ENCODE peak calls at places on chromosomes 6 and 20, in six cellular contexts. One of them, this sample, is unnamed.

GRCh38 chr20:8062781-8063180 is 43.2 kb upstream of the TMX4 start:
- DNase-seq in keratinocyte: no peak
- DNase-seq in PC-9: no peak
- DNase-seq in endothelial cell of umbilical vein: no peak
- DNase-seq in mesenchymal stem cell: peak; percentile 33
- DNase-seq in Karpas-422: no peak
- DNase-seq in this sample: no peak

GRCh38 chr6:32108094-32108627 is 977 bp downstream of the TNXB start:
- DNase-seq in Karpas-422: no peak
- DNase-seq in endothelial cell of umbilical vein: no peak
- DNase-seq in mesenchymal stem cell: peak; percentile 66
- DNase-seq in keratinocyte: no peak
- DNase-seq in PC-9: no peak
- DNase-seq in this sample: no peak

GRCh38 chr6:121430514-121431460 is 4.7 kb upstream of the GJA1 start:
- DNase-seq in keratinocyte: no peak
- DNase-seq in Karpas-422: no peak
- DNase-seq in mesenchymal stem cell: peak; percentile 61
- DNase-seq in PC-9: no peak
- DNase-seq in endothelial cell of umbilical vein: peak; percentile 77
- DNase-seq in this sample: no peak

GRCh38 chr20:51128198-51128597 is 105.3 kb upstream of the KCNG1 start:
- DNase-seq in PC-9: peak; percentile 70
- DNase-seq in mesenchymal stem cell: peak; percentile 92
- DNase-seq in Karpas-422: no peak
- DNase-seq in keratinocyte: peak; percentile 30
- DNase-seq in endothelial cell of umbilical vein: no peak
- DNase-seq in this sample: peak; percentile 84

GRCh38 chr6:52286798-52287432 is 2.4 kb upstream of the MCM3 start:
- DNase-seq in keratinocyte: peak; percentile 17
- DNase-seq in Karpas-422: peak; percentile 74
- DNase-seq in mesenchymal stem cell: peak; percentile 79
- DNase-seq in PC-9: peak; percentile 47
- DNase-seq in endothelial cell of umbilical vein: peak; percentile 59
- DNase-seq in this sample: peak; percentile 53

GRCh38 chr6:24918641-24919403 is 16.9 kb downstream of the RIPOR2 start:
- DNase-seq in PC-9: no peak
- DNase-seq in endothelial cell of umbilical vein: no peak
- DNase-seq in Karpas-422: peak; percentile 94
- DNase-seq in keratinocyte: no peak
- DNase-seq in mesenchymal stem cell: no peak
- DNase-seq in this sample: no peak

GRCh38 chr6:118685823-118686449 is 34.5 kb upstream of the CEP85L start:
- DNase-seq in keratinocyte: no peak
- DNase-seq in endothelial cell of umbilical vein: no peak
- DNase-seq in Karpas-422: no peak
- DNase-seq in PC-9: peak; percentile 41
- DNase-seq in mesenchymal stem cell: no peak
- DNase-seq in this sample: no peak

GRCh38 chr20:21554985-21555384 is 41.1 kb upstream of the NKX2-2 start:
- DNase-seq in endothelial cell of umbilical vein: no peak
- DNase-seq in mesenchymal stem cell: no peak
- DNase-seq in keratinocyte: no peak
- DNase-seq in Karpas-422: no peak
- DNase-seq in PC-9: no peak
- DNase-seq in this sample: no peak

GRCh38 chr6:11535801-11536230 is 1.7 kb upstream of the TMEM170B start:
- DNase-seq in PC-9: peak; percentile 58
- DNase-seq in endothelial cell of umbilical vein: peak; percentile 90
- DNase-seq in Karpas-422: no peak
- DNase-seq in keratinocyte: no peak
- DNase-seq in mesenchymal stem cell: peak; percentile 26
- DNase-seq in this sample: peak; percentile 47

GRCh38 chr20:47677314-47678129 is 107.8 kb downstream of the SULF2 start:
- DNase-seq in mesenchymal stem cell: peak; percentile 33
- DNase-seq in endothelial cell of umbilical vein: peak; percentile 43
- DNase-seq in keratinocyte: no peak
- DNase-seq in Karpas-422: peak; percentile 86
- DNase-seq in PC-9: no peak
- DNase-seq in this sample: peak; percentile 55

GRCh38 chr6:113299526-113299925 is 557.6 kb upstream of the MARCKS start:
- DNase-seq in endothelial cell of umbilical vein: no peak
- DNase-seq in keratinocyte: no peak
- DNase-seq in Karpas-422: no peak
- DNase-seq in mesenchymal stem cell: no peak
- DNase-seq in PC-9: no peak
- DNase-seq in this sample: no peak

GRCh38 chr6:6912841-6913240 is 194.9 kb upstream of the RREB1 start:
- DNase-seq in keratinocyte: no peak
- DNase-seq in endothelial cell of umbilical vein: no peak
- DNase-seq in Karpas-422: no peak
- DNase-seq in PC-9: no peak
- DNase-seq in mesenchymal stem cell: peak; percentile 63
- DNase-seq in this sample: no peak

GRCh38 chr6:77450924-77451323 is 12.4 kb downstream of the HTR1B start:
- DNase-seq in mesenchymal stem cell: peak; percentile 24
- DNase-seq in keratinocyte: no peak
- DNase-seq in endothelial cell of umbilical vein: peak; percentile 55
- DNase-seq in PC-9: no peak
- DNase-seq in Karpas-422: no peak
- DNase-seq in this sample: no peak

GRCh38 chr20:46159101-46159897 is 41.2 kb downstream of the CD40 start:
- DNase-seq in mesenchymal stem cell: no peak
- DNase-seq in keratinocyte: no peak
- DNase-seq in PC-9: no peak
- DNase-seq in Karpas-422: no peak
- DNase-seq in endothelial cell of umbilical vein: no peak
- DNase-seq in this sample: no peak

GRCh38 chr6:39752835-39753744 is 27.9 kb upstream of the KIF6 start:
- DNase-seq in Karpas-422: no peak
- DNase-seq in PC-9: no peak
- DNase-seq in endothelial cell of umbilical vein: no peak
- DNase-seq in mesenchymal stem cell: no peak
- DNase-seq in keratinocyte: no peak
- DNase-seq in this sample: no peak

GRCh38 chr6:17851001-17851719 is 136.3 kb downstream of the KIF13A start:
- DNase-seq in endothelial cell of umbilical vein: peak; percentile 65
- DNase-seq in keratinocyte: no peak
- DNase-seq in PC-9: no peak
- DNase-seq in Karpas-422: no peak
- DNase-seq in mesenchymal stem cell: peak; percentile 49
- DNase-seq in this sample: no peak

GRCh38 chr6:79152269-79152737 is 74.2 kb upstream of the PHIP start:
- DNase-seq in endothelial cell of umbilical vein: no peak
- DNase-seq in mesenchymal stem cell: no peak
- DNase-seq in keratinocyte: no peak
- DNase-seq in PC-9: no peak
- DNase-seq in Karpas-422: no peak
- DNase-seq in this sample: peak; percentile 18

GRCh38 chr6:143243786-143244185 is 183.1 kb downstream of the AIG1 start:
- DNase-seq in Karpas-422: no peak
- DNase-seq in keratinocyte: no peak
- DNase-seq in endothelial cell of umbilical vein: no peak
- DNase-seq in mesenchymal stem cell: no peak
- DNase-seq in PC-9: no peak
- DNase-seq in this sample: no peak

GRCh38 chr6:169895000-169895759 is 143.8 kb downstream of the ERMARD start:
- DNase-seq in mesenchymal stem cell: no peak
- DNase-seq in Karpas-422: no peak
- DNase-seq in endothelial cell of umbilical vein: no peak
- DNase-seq in PC-9: no peak
- DNase-seq in keratinocyte: no peak
- DNase-seq in this sample: no peak

GRCh38 chr6:36068012-36068392 is 40.4 kb downstream of the MAPK14 start:
- DNase-seq in mesenchymal stem cell: no peak
- DNase-seq in endothelial cell of umbilical vein: no peak
- DNase-seq in keratinocyte: no peak
- DNase-seq in Karpas-422: no peak
- DNase-seq in PC-9: no peak
- DNase-seq in this sample: no peak

DNA sequence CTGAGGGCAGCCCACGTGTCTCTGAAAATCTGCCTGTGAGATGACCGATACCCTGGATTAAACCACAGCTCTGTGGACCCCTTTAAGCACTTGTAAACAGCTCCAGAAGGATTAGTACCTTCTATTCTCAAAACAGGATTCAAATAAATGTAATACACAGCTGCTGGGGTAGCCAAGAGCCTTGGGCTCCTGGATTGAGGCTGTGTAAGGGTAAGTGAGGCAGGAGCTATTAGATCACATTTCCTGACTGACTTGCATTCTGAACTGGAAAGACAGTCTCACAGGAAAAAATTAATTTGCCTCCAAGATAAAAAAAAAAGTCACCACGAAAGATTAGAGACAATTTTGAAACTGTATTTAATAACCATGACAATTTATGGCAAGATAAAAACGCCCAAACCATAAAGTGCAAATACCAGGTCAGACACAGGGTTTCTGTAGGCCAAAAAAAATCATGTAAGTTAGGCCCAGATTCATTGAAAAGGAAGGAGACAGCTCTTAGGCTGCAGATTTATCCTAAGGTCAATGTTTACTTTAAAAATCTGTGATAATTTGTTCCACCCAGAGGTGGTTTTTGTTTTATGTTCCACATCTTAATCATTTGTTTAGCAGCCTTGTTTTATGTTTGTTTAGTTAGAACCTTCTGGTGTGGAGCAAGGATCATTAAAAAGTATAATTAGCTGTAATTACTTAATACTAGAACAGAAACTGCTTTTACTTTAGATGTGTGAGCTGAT is 78.1 kb downstream of the TRMT11 start:
- DNase-seq in mesenchymal stem cell: peak; percentile 39
- DNase-seq in PC-9: no peak
- DNase-seq in keratinocyte: no peak
- DNase-seq in Karpas-422: no peak
- DNase-seq in endothelial cell of umbilical vein: peak; percentile 11
- DNase-seq in this sample: no peak
- H2AFZ ChIP-seq in mesenchymal stem cell: no peak overlapping the region
- H2AFZ ChIP-seq in PC-9: no peak overlapping the region
- H2AFZ ChIP-seq in keratinocyte: no peak overlapping the region
- H2AFZ ChIP-seq in Karpas-422: no peak overlapping the region
- H2AFZ ChIP-seq in endothelial cell of umbilical vein: no peak overlapping the region
- H2AFZ ChIP-seq in this sample: no peak overlapping the region

GRCh38 chr6:100229512-100229911 is 235.2 kb downstream of the SIM1 start:
- DNase-seq in mesenchymal stem cell: no peak
- DNase-seq in PC-9: no peak
- DNase-seq in endothelial cell of umbilical vein: no peak
- DNase-seq in keratinocyte: no peak
- DNase-seq in Karpas-422: no peak
- DNase-seq in this sample: no peak

GRCh38 chr6:100230976-100231316 is 233.8 kb downstream of the SIM1 start:
- DNase-seq in mesenchymal stem cell: no peak
- DNase-seq in keratinocyte: peak; percentile 23
- DNase-seq in endothelial cell of umbilical vein: peak; percentile 51
- DNase-seq in PC-9: peak; percentile 46
- DNase-seq in Karpas-422: no peak
- DNase-seq in this sample: peak; percentile 35

GRCh38 chr6:100234625-100235024 is 230.1 kb downstream of the SIM1 start:
- DNase-seq in endothelial cell of umbilical vein: no peak
- DNase-seq in PC-9: no peak
- DNase-seq in Karpas-422: no peak
- DNase-seq in mesenchymal stem cell: no peak
- DNase-seq in keratinocyte: no peak
- DNase-seq in this sample: no peak

GRCh38 chr6:100230115-100230975 is 234.4 kb downstream of the SIM1 start:
- DNase-seq in PC-9: no peak
- DNase-seq in mesenchymal stem cell: no peak
- DNase-seq in keratinocyte: no peak
- DNase-seq in endothelial cell of umbilical vein: no peak
- DNase-seq in Karpas-422: no peak
- DNase-seq in this sample: no peak

DNA sequence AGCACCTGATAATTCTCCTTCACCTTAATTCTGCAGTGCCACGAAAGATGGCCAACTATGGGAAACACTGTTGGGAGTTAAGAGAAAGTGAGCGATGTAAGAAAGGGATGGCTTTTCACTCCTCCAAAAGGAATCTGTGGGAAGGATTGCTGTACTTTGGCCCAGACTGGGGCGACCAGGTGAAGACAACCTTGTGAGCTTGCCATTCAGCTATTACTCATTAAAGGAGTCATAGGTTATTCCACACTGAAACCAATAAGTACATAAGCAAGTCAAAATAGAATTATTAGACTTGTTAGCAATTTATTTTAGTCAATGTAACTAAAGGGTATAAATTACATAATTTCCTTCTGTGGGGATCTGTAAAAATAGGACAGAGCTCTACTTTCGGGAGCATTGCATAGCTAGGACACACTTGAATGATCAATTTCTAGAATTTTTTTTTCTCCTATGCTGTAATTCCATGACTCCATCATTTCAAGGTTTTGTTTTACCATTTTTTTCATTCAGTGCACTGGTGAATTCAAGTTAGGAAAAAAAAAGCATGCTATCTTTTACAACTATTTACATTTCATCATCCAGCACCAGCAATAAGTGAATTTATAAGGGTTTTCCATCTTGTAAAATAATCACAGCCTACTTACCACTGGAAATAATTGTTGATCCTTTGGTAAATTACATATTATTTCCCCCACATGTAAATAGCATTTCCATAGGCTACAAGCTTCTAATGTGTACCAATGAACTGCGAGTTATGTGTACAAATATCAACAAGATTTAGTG is 231.7 kb downstream of the SIM1 start:
- DNase-seq in PC-9: no peak
- DNase-seq in keratinocyte: no peak
- DNase-seq in endothelial cell of umbilical vein: no peak
- DNase-seq in mesenchymal stem cell: no peak
- DNase-seq in Karpas-422: no peak
- DNase-seq in this sample: peak; percentile 44
- H2AFZ ChIP-seq in PC-9: peak overlapping the region; percentile 61
- H2AFZ ChIP-seq in keratinocyte: no peak overlapping the region
- H2AFZ ChIP-seq in endothelial cell of umbilical vein: no peak overlapping the region
- H2AFZ ChIP-seq in mesenchymal stem cell: no peak overlapping the region
- H2AFZ ChIP-seq in Karpas-422: no peak overlapping the region
- H2AFZ ChIP-seq in this sample: no peak overlapping the region

GRCh38 chr20:23436681-23437080 is 2.8 kb upstream of the CSTL1 start:
- DNase-seq in Karpas-422: no peak
- DNase-seq in keratinocyte: no peak
- DNase-seq in PC-9: no peak
- DNase-seq in endothelial cell of umbilical vein: peak; percentile 20
- DNase-seq in mesenchymal stem cell: no peak
- DNase-seq in this sample: no peak
- H2AFZ ChIP-seq in Karpas-422: no peak overlapping the region
- H2AFZ ChIP-seq in keratinocyte: no peak overlapping the region
- H2AFZ ChIP-seq in PC-9: no peak overlapping the region
- H2AFZ ChIP-seq in endothelial cell of umbilical vein: peak overlapping the region; percentile 19
- H2AFZ ChIP-seq in mesenchymal stem cell: no peak overlapping the region
- H2AFZ ChIP-seq in this sample: no peak overlapping the region

GRCh38 chr6:62086047-62086446 is 200.0 kb downstream of the KHDRBS2 start:
- DNase-seq in Karpas-422: no peak
- DNase-seq in PC-9: no peak
- DNase-seq in mesenchymal stem cell: no peak
- DNase-seq in keratinocyte: no peak
- DNase-seq in endothelial cell of umbilical vein: no peak
- DNase-seq in this sample: no peak
- H2AFZ ChIP-seq in Karpas-422: no peak overlapping the region
- H2AFZ ChIP-seq in PC-9: no peak overlapping the region
- H2AFZ ChIP-seq in mesenchymal stem cell: no peak overlapping the region
- H2AFZ ChIP-seq in keratinocyte: no peak overlapping the region
- H2AFZ ChIP-seq in endothelial cell of umbilical vein: no peak overlapping the region
- H2AFZ ChIP-seq in this sample: no peak overlapping the region

GRCh38 chr6:64683682-64684081 is 1023.3 kb downstream of the EYS start:
- DNase-seq in PC-9: no peak
- DNase-seq in keratinocyte: no peak
- DNase-seq in Karpas-422: no peak
- DNase-seq in endothelial cell of umbilical vein: peak; percentile 94
- DNase-seq in mesenchymal stem cell: peak; percentile 95
- DNase-seq in this sample: peak; percentile 40
- H2AFZ ChIP-seq in PC-9: no peak overlapping the region
- H2AFZ ChIP-seq in keratinocyte: no peak overlapping the region
- H2AFZ ChIP-seq in Karpas-422: no peak overlapping the region
- H2AFZ ChIP-seq in endothelial cell of umbilical vein: peak overlapping the region; percentile 61
- H2AFZ ChIP-seq in mesenchymal stem cell: no peak overlapping the region
- H2AFZ ChIP-seq in this sample: peak overlapping the region; percentile 90

This sample was measured in mammary epithelial cell.